ENCODE peak calls at places on chromosome 7, in six cellular contexts. X is stimulated activated CD4-positive, alpha-beta T cell treated with anti-CD3 and anti-CD28 coated beads, TNF-alpha, amount 100 ng/mL, for 1 hour; Z is ELR; H is HT-29; T is cardiac muscle cell; L is LoVo. U is an unnamed sample.

GRCh38 chr7:43869898-43870240 is 552 bp upstream of the MRPS24 start:
- DNase-seq in H (no peak), Z (peak; percentile 99), T (peak; percentile 83), L (peak; percentile 42), X (no peak), U (peak; percentile 67)

GRCh38 chr7:2151801-2152612 is 80.7 kb downstream of the MAD1L1 start:
- DNase-seq in H (no peak), Z (no peak), X (no peak), T (no peak), L (no peak), U (no peak)

GRCh38 chr7:43137811-43138210 is 25.4 kb downstream of the HECW1 start:
- DNase-seq in X (no peak), T (no peak), Z (no peak), L (no peak), H (no peak), U (no peak)

GRCh38 chr7:78746261-78746660 is 707.2 kb downstream of the MAGI2 start:
- DNase-seq in L (no peak), Z (no peak), X (no peak), T (no peak), H (no peak), U (no peak)

GRCh38 chr7:143467724-143468123 is 9.9 kb upstream of the TAS2R41 start:
- DNase-seq in Z (no peak), X (no peak), H (peak; percentile 51), T (no peak), L (peak; percentile 46), U (peak; percentile 70)

GRCh38 chr7:123747620-123748141 is 1.1 kb downstream of the WASL start:
- DNase-seq in T (peak; percentile 87), L (peak; percentile 67), X (no peak), Z (peak; percentile 84), H (peak; percentile 88), U (peak; percentile 70)

GRCh38 chr7:47535033-47535703 is 46.7 kb downstream of the TNS3 start:
- DNase-seq in L (no peak), T (peak; percentile 21), Z (no peak), X (no peak), H (peak; percentile 40), U (no peak)

GRCh38 chr7:47672966-47673365 is 91.1 kb upstream of the TNS3 start:
- DNase-seq in H (no peak), X (no peak), T (no peak), L (no peak), Z (peak; percentile 73), U (peak; percentile 33)

GRCh38 chr7:90594791-90595317 is 1.3 kb upstream of the CDK14 start:
- DNase-seq in T (peak; percentile 86), L (no peak), H (no peak), Z (peak; percentile 94), X (no peak), U (peak; percentile 45)

GRCh38 chr7:80721880-80722595 is 83.6 kb downstream of the CD36 start:
- DNase-seq in L (peak; percentile 70), Z (peak; percentile 91), T (peak; percentile 87), H (peak; percentile 62), X (no peak), U (peak; percentile 83)

GRCh38 chr7:150580995-150581394 is 13.8 kb downstream of the GIMAP4 start:
- DNase-seq in X (no peak), H (no peak), T (no peak), Z (no peak), L (no peak), U (no peak)

GRCh38 chr7:90111-91063 is 102.0 kb upstream of the FAM20C start:
- DNase-seq in X (no peak), H (no peak), L (no peak), Z (peak; percentile 59), T (peak; percentile 83), U (no peak)

GRCh38 chr7:92809397-92810241 is 26.8 kb downstream of the CDK6 start:
- DNase-seq in Z (peak; percentile 95), H (peak; percentile 91), L (peak; percentile 93), T (peak; percentile 95), X (no peak), U (peak; percentile 76)

GRCh38 chr7:101558742-101559325 is 70.3 kb downstream of the MYL10 start:
- DNase-seq in Z (no peak), H (no peak), X (no peak), L (no peak), T (no peak), U (no peak)

GRCh38 chr7:30740417-30741181 is 11.3 kb upstream of the INMT start:
- DNase-seq in Z (peak; percentile 75), L (peak; percentile 78), H (peak; percentile 84), X (peak; percentile 50), T (peak; percentile 81), U (peak; percentile 85)

GRCh38 chr7:35987016-35987415 is 166.0 kb upstream of the EEPD1 start:
- DNase-seq in X (no peak), T (no peak), L (no peak), Z (no peak), H (no peak), U (no peak)

GRCh38 chr7:33725111-33725510 is 180.2 kb upstream of the BMPER start:
- DNase-seq in L (no peak), X (no peak), H (no peak), T (peak; percentile 53), Z (no peak), U (no peak)

GRCh38 chr7:70894799-70895198 is 237.1 kb upstream of the GALNT17 start:
- DNase-seq in T (no peak), L (no peak), H (no peak), Z (no peak), X (no peak), U (no peak)

U was measured in PC-9.